ENCODE peak calls at places on chromosomes 6 and 20, in six cellular contexts. One of them, this sample, is unnamed.

GRCh38 chr20:8073024-8073832 is 53.7 kb upstream of the TMX4 start:
- DNase-seq in hepatocyte: peak
- DNase-seq in glutamatergic neuron: no peak
- DNase-seq in endothelial cell: no peak
- DNase-seq in body of pancreas: no peak
- DNase-seq in OCI-LY7: no peak
- DNase-seq in this sample: no peak

GRCh38 chr6:139148557-139149220 is 13.8 kb downstream of the HECA start:
- DNase-seq in glutamatergic neuron: no peak
- DNase-seq in OCI-LY7: no peak
- DNase-seq in endothelial cell: no peak
- DNase-seq in body of pancreas: no peak
- DNase-seq in hepatocyte: peak
- DNase-seq in this sample: no peak

GRCh38 chr6:85580104-85580877 is 13.4 kb downstream of the SNX14 start:
- DNase-seq in endothelial cell: no peak
- DNase-seq in hepatocyte: peak
- DNase-seq in body of pancreas: peak
- DNase-seq in glutamatergic neuron: no peak
- DNase-seq in OCI-LY7: no peak
- DNase-seq in this sample: no peak

GRCh38 chr6:52518279-52518944 is 58.4 kb downstream of the TRAM2 start:
- DNase-seq in hepatocyte: no peak
- DNase-seq in glutamatergic neuron: no peak
- DNase-seq in OCI-LY7: no peak
- DNase-seq in endothelial cell: no peak
- DNase-seq in body of pancreas: no peak
- DNase-seq in this sample: no peak

GRCh38 chr6:55980627-55981211 is 105.3 kb upstream of the BMP5 start:
- DNase-seq in OCI-LY7: peak
- DNase-seq in hepatocyte: peak
- DNase-seq in body of pancreas: no peak
- DNase-seq in glutamatergic neuron: no peak
- DNase-seq in endothelial cell: peak
- DNase-seq in this sample: peak

GRCh38 chr6:26065952-26066380 is 21.3 kb upstream of the HFE start:
- DNase-seq in OCI-LY7: peak
- DNase-seq in glutamatergic neuron: peak
- DNase-seq in body of pancreas: peak
- DNase-seq in endothelial cell: peak
- DNase-seq in hepatocyte: peak
- DNase-seq in this sample: peak

GRCh38 chr6:41967312-41968287 is 26.0 kb upstream of the CCND3 start:
- DNase-seq in OCI-LY7: no peak
- DNase-seq in hepatocyte: no peak
- DNase-seq in glutamatergic neuron: no peak
- DNase-seq in body of pancreas: no peak
- DNase-seq in endothelial cell: no peak
- DNase-seq in this sample: no peak

GRCh38 chr6:3596736-3597135 is 139.9 kb upstream of the SLC22A23 start:
- DNase-seq in OCI-LY7: no peak
- DNase-seq in glutamatergic neuron: no peak
- DNase-seq in body of pancreas: no peak
- DNase-seq in hepatocyte: no peak
- DNase-seq in endothelial cell: no peak
- DNase-seq in this sample: no peak

GRCh38 chr20:53914861-53915458 is 155.4 kb downstream of the BCAS1 start:
- DNase-seq in OCI-LY7: peak
- DNase-seq in endothelial cell: no peak
- DNase-seq in glutamatergic neuron: no peak
- DNase-seq in body of pancreas: no peak
- DNase-seq in hepatocyte: no peak
- DNase-seq in this sample: no peak

GRCh38 chr6:38117281-38117680 is 297.8 kb downstream of the ZFAND3 start:
- DNase-seq in OCI-LY7: no peak
- DNase-seq in endothelial cell: no peak
- DNase-seq in hepatocyte: no peak
- DNase-seq in glutamatergic neuron: no peak
- DNase-seq in body of pancreas: no peak
- DNase-seq in this sample: no peak

GRCh38 chr6:56693246-56693607 is 50.5 kb upstream of the DST start:
- DNase-seq in OCI-LY7: no peak
- DNase-seq in hepatocyte: peak
- DNase-seq in body of pancreas: peak
- DNase-seq in glutamatergic neuron: no peak
- DNase-seq in endothelial cell: no peak
- DNase-seq in this sample: no peak

GRCh38 chr6:36874016-36874442 is 574 bp downstream of the PPIL1 start:
- DNase-seq in body of pancreas: peak
- DNase-seq in glutamatergic neuron: no peak
- DNase-seq in OCI-LY7: no peak
- DNase-seq in hepatocyte: no peak
- DNase-seq in endothelial cell: no peak
- DNase-seq in this sample: no peak

GRCh38 chr20:59735917-59736316 is 131.6 kb downstream of the PHACTR3 start:
- DNase-seq in body of pancreas: no peak
- DNase-seq in hepatocyte: no peak
- DNase-seq in glutamatergic neuron: no peak
- DNase-seq in OCI-LY7: no peak
- DNase-seq in endothelial cell: no peak
- DNase-seq in this sample: no peak

GRCh38 chr6:6414946-6415345 is 94.5 kb upstream of the F13A1 start:
- DNase-seq in endothelial cell: no peak
- DNase-seq in body of pancreas: no peak
- DNase-seq in glutamatergic neuron: no peak
- DNase-seq in OCI-LY7: no peak
- DNase-seq in hepatocyte: no peak
- DNase-seq in this sample: no peak

DNA sequence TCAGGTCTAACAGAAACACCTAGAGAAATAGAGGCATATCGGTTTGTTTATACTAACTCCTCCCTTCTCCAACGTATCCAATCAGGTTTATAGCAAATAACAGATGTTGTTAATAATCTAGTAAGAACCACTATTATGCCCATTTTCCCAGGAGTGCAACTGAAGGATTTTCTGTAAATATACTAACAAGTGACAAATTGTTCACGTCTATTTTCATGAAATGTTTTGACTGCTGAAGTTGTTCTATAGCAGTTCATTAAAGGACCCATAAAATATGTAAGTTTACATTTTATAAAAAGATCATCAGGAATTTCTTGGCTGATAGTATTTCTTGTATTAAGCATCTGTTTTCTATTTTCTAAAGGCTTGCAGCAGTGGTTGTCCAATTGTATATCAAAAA is 301.5 kb upstream of the TCF21 start:
- DNase-seq in body of pancreas: no peak
- DNase-seq in endothelial cell: no peak
- DNase-seq in hepatocyte: no peak
- DNase-seq in OCI-LY7: no peak
- DNase-seq in glutamatergic neuron: no peak
- DNase-seq in this sample: no peak
- TF ChIP-seq CTCF in body of pancreas: no peak
- TF ChIP-seq CTCF in endothelial cell: no peak
- TF ChIP-seq CTCF in hepatocyte: no peak
- TF ChIP-seq CTCF in OCI-LY7: no peak
- TF ChIP-seq CTCF in glutamatergic neuron: no peak
- TF ChIP-seq CTCF in this sample: no peak

GRCh38 chr6:131519670-131520436 is 53.2 kb upstream of the ARG1 start:
- DNase-seq in endothelial cell: peak
- DNase-seq in hepatocyte: peak
- DNase-seq in glutamatergic neuron: peak
- DNase-seq in body of pancreas: peak
- DNase-seq in OCI-LY7: peak
- DNase-seq in this sample: peak
- TF ChIP-seq CTCF in endothelial cell: peak
- TF ChIP-seq CTCF in hepatocyte: peak
- TF ChIP-seq CTCF in glutamatergic neuron: peak
- TF ChIP-seq CTCF in body of pancreas: peak
- TF ChIP-seq CTCF in OCI-LY7: peak
- TF ChIP-seq CTCF in this sample: peak

DNA sequence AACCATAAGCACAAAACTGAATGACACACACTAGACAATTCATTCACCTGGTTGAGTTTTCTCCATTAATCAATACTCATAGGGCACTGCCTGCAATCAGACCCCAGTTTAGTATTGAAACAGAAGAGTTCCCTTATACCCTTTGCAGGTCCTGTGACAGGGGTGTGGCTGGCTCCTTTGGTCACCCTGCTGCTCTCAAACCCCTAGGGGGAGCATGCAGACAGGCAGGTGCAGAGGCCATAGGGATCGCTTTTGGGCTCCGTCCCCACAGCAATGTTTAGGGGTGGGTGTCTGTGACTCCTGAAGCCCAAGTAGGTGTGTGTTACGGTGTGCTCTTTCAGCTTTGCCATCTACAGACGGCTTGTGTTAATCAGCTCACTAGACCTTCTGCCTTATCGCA is 210.4 kb downstream of the CENPW start:
- DNase-seq in body of pancreas: no peak
- DNase-seq in OCI-LY7: no peak
- DNase-seq in endothelial cell: no peak
- DNase-seq in glutamatergic neuron: no peak
- DNase-seq in hepatocyte: no peak
- DNase-seq in this sample: no peak
- TF ChIP-seq CTCF in body of pancreas: no peak
- TF ChIP-seq CTCF in OCI-LY7: no peak
- TF ChIP-seq CTCF in endothelial cell: no peak
- TF ChIP-seq CTCF in glutamatergic neuron: no peak
- TF ChIP-seq CTCF in hepatocyte: no peak
- TF ChIP-seq CTCF in this sample: no peak

DNA sequence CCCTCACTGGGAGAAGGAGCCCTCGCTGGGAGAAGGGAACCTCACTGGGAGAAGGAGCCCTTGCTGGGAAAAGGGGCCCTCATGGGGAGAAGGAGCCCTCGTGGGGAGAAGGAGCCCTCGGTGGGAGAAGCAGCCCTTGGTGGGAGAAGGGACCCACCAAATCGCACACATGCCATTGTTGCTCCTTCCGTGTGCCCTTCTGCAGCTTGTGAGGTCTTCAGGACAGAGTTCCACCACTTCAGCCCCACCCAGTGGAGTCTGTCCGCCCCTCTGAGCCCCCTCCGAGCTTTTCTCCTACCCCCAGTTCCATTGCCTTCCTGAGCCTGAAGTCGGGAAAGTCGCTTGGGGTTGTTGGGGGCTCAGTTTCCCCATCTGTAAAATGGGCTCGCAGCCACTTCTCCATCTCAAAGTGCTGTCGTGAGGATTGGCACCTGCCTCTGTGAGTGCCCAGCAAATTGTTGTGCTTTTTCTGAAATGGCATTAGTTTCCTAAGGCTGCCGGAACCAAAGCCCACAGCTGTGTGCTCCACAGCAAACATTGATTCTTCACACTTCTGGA is 124.6 kb upstream of the PMEPA1 start:
- DNase-seq in hepatocyte: no peak
- DNase-seq in OCI-LY7: no peak
- DNase-seq in glutamatergic neuron: no peak
- DNase-seq in body of pancreas: no peak
- DNase-seq in endothelial cell: no peak
- DNase-seq in this sample: peak
- TF ChIP-seq CTCF in hepatocyte: no peak
- TF ChIP-seq CTCF in OCI-LY7: no peak
- TF ChIP-seq CTCF in glutamatergic neuron: no peak
- TF ChIP-seq CTCF in body of pancreas: no peak
- TF ChIP-seq CTCF in endothelial cell: no peak
- TF ChIP-seq CTCF in this sample: no peak

DNA sequence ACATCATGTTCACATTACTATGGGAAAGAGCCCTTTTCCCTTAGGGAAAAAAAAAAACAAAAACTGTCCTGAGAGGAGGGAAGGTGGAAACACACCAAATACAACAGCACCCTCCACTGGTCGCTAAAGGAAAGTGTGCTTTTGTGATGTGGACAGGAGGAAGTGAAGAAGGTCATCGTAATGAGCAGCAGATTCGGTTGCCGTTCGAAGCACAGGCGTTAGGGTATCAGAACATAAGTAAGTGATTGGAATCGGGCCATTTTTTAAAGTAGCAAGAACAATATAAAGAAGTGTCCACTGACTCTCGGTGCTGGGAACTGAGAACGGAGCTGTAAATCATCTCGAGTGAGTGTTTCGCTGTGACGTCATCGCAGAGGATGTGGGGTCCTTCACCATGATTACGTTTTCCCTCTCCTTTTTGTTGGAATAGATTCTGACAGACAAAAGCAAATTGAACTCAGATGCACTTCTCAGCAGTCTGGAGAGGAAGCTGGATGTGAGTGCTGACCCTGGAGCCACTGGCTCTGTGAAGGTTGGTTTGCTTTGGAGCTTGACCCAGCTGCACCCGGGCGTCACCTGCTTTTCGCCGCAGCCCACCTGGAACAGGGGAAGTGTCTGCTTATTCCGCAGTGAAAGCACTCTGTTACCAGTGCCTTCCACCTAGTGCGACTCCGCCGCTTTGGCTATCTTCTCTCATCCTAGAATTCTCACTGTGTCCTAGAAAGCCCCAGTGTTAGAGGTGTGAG is 203.6 kb upstream of the GMDS start:
- DNase-seq in endothelial cell: peak
- DNase-seq in glutamatergic neuron: peak
- DNase-seq in OCI-LY7: peak
- DNase-seq in hepatocyte: peak
- DNase-seq in body of pancreas: no peak
- DNase-seq in this sample: peak
- TF ChIP-seq CTCF in endothelial cell: peak
- TF ChIP-seq CTCF in glutamatergic neuron: peak
- TF ChIP-seq CTCF in OCI-LY7: peak
- TF ChIP-seq CTCF in hepatocyte: peak
- TF ChIP-seq CTCF in body of pancreas: peak
- TF ChIP-seq CTCF in this sample: peak

DNA sequence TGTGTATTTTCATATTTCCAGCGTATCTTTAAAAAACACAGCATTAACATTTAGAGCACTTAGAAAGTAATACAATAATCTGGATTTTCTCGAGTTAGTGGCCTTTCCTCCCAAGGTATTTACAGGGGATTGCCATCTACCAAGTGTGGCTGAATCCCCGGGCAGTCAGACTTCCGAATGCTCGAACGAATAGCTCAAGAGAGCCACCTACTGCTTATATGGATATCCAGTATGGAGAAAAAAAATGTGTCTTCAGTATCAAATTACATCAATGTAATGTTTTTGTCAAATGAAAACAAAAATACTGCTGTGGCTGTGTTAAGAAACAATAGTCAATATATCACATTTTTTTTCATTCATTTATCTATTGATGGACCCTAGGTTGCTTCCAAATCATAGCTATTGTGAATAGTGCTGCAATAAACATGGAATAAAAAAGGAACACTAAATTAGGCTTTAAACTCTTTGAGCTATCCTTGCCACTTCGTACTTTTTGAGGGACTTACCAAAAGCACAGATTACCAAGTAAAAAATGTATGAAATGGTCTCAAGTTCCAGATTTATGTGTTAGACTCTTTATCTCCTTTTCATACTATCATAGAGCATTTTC is 654.5 kb upstream of the PTCHD4 start:
- DNase-seq in endothelial cell: peak
- DNase-seq in body of pancreas: peak
- DNase-seq in OCI-LY7: peak
- DNase-seq in hepatocyte: peak
- DNase-seq in glutamatergic neuron: peak
- DNase-seq in this sample: peak
- TF ChIP-seq CTCF in endothelial cell: peak
- TF ChIP-seq CTCF in body of pancreas: peak
- TF ChIP-seq CTCF in OCI-LY7: peak
- TF ChIP-seq CTCF in hepatocyte: peak
- TF ChIP-seq CTCF in glutamatergic neuron: peak
- TF ChIP-seq CTCF in this sample: peak

This sample was measured in GM10248.